ENCODE peak calls at places on chromosomes 6 and 20, in five cellular contexts. T, Y, B, Z and M are unnamed samples.

GRCh38 chr6:57177545-57178225 is 5.6 kb downstream of the BAG2 start:
- DNase-seq in B (peak; percentile 65), Y (no peak), T (no peak), Z (peak; percentile 74), M (no peak)

GRCh38 chr6:162181741-162182401 is 545.7 kb downstream of the PRKN start:
- DNase-seq in Z (peak; percentile 13), Y (no peak), B (no peak), T (no peak), M (no peak)

GRCh38 chr6:148307400-148307799 is 35.2 kb upstream of the SASH1 start:
- DNase-seq in T (no peak), Y (no peak), Z (no peak), B (no peak), M (no peak)

GRCh38 chr20:38395165-38395564 is 40.0 kb downstream of the SNHG17 start:
- DNase-seq in B (no peak), Y (no peak), Z (peak; percentile 34), T (no peak), M (no peak)

GRCh38 chr6:161273752-161274487 is at the start of gene AGPAT4:
- DNase-seq in T (peak; percentile 92), Y (peak; percentile 70), Z (peak; percentile 98), B (peak; percentile 59), M (no peak)

GRCh38 chr6:9539231-9539755 is 875.6 kb downstream of the TFAP2A start:
- DNase-seq in B (no peak), Z (no peak), Y (no peak), T (no peak), M (no peak)

GRCh38 chr20:47397652-47398301 is 41.3 kb upstream of the ZMYND8 start:
- DNase-seq in Y (no peak), Z (no peak), B (no peak), T (no peak), M (no peak)

GRCh38 chr6:90502866-90503407 is 83.9 kb downstream of the MAP3K7 start:
- DNase-seq in T (peak; percentile 4), Z (peak; percentile 11), B (no peak), Y (no peak), M (no peak)

GRCh38 chr6:51529240-51529639 is 558.2 kb downstream of the PKHD1 start:
- DNase-seq in T (no peak), B (no peak), Z (no peak), Y (no peak), M (no peak)

GRCh38 chr6:157741889-157742615 is 81.0 kb upstream of the SNX9 start:
- DNase-seq in T (no peak), B (peak; percentile 67), Y (no peak), Z (peak; percentile 22), M (no peak)

GRCh38 chr20:346640-347316 is at the start of gene NRSN2:
- DNase-seq in Y (no peak), T (no peak), Z (peak; percentile 66), B (peak; percentile 67), M (no peak)

GRCh38 chr20:4925842-4926530 is 75.3 kb downstream of the SLC23A2 start:
- DNase-seq in B (peak; percentile 70), Y (no peak), T (no peak), Z (peak; percentile 83), M (no peak)

GRCh38 chr6:138161434-138162103 is at the start of gene ARFGEF3:
- DNase-seq in B (peak; percentile 64), T (no peak), Z (no peak), Y (peak; percentile 66), M (no peak)

GRCh38 chr6:15876406-15876805 is 213.6 kb upstream of the DTNBP1 start:
- DNase-seq in Z (peak; percentile 44), T (no peak), Y (no peak), B (no peak), M (no peak)

GRCh38 chr6:41966961-41967311 is 25.3 kb upstream of the CCND3 start:
- DNase-seq in Z (peak; percentile 84), T (peak; percentile 80), Y (no peak), B (no peak), M (no peak)

GRCh38 chr6:38176797-38177751 is 357.5 kb downstream of the ZFAND3 start:
- DNase-seq in Z (no peak), B (no peak), T (no peak), Y (no peak), M (no peak)

GRCh38 chr6:88166901-88167624 is 916 bp upstream of the CNR1 start:
- DNase-seq in T (no peak), B (no peak), Y (no peak), Z (no peak), M (no peak)

GRCh38 chr6:1872649-1873131 is 263.0 kb downstream of the FOXC1 start:
- DNase-seq in B (no peak), Z (peak; percentile 82), Y (no peak), T (no peak), M (no peak)

GRCh38 chr6:44603044-44603686 is 215.7 kb downstream of the CDC5L start:
- DNase-seq in Y (no peak), T (no peak), Z (no peak), B (no peak), M (no peak)

GRCh38 chr6:26544473-26544872 is 6.3 kb downstream of the HMGN4 start:
- DNase-seq in Z (no peak), Y (no peak), T (no peak), B (no peak), M (no peak)

GRCh38 chr6:151021878-151022277 is 156.4 kb downstream of the MTHFD1L start:
- DNase-seq in Y (no peak), T (no peak), Z (no peak), B (no peak), M (no peak)

GRCh38 chr20:23145281-23145700 is 59.2 kb upstream of the CD93 start:
- DNase-seq in Y (peak; percentile 37), T (no peak), B (peak; percentile 89), Z (peak; percentile 80), M (no peak)

GRCh38 chr20:14561733-14562132 is 224.3 kb upstream of the FLRT3 start:
- DNase-seq in T (no peak), Y (no peak), Z (peak; percentile 33), B (no peak), M (no peak)
- TF ChIP-seq CTCF in T (no peak), Y (peak; percentile 18), Z (peak; percentile 3), B (no peak), M (no peak)

GRCh38 chr6:111027219-111027618 is 45.4 kb downstream of the RPF2 start:
- DNase-seq in Y (no peak), Z (no peak), B (no peak), T (no peak), M (no peak)
- TF ChIP-seq CTCF in Y (peak; percentile 21), Z (no peak), B (peak; percentile 6), T (no peak), M (peak; percentile 41)

GRCh38 chr6:165222315-165223025 is 86.9 kb downstream of the C6orf118 start:
- DNase-seq in Z (no peak), B (no peak), Y (no peak), T (no peak), M (no peak)

GRCh38 chr6:165219629-165220028 is 89.8 kb downstream of the C6orf118 start:
- DNase-seq in B (no peak), T (no peak), Z (peak; percentile 1), Y (no peak), M (no peak)

GRCh38 chr6:165227644-165228329 is 81.6 kb downstream of the C6orf118 start:
- DNase-seq in Y (no peak), T (no peak), B (no peak), Z (peak; percentile 57), M (no peak)

GRCh38 chr6:165220030-165220429 is 89.4 kb downstream of the C6orf118 start:
- DNase-seq in B (no peak), Z (no peak), Y (no peak), T (no peak), M (no peak)

DNA sequence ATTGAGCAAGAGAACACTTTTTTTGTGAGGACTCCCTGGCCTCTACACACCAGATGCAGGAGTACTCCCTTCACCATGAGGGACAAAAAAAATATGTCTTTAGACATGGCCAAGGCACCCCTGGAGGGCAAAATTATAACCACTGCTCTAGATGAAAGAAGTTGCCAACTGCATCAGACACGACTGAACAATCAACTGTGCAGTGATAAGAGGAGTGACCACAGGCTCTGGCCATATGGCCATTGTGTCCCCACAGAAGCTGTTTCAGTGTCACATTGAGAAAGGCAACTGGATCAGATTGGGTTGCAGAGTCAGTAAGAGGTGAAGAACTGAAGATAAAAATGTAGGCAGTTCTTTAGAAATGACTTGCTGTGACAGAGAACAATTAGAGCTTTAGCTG is 85.7 kb downstream of the C6orf118 start:
- DNase-seq in Y (no peak), Z (no peak), T (no peak), B (no peak), M (no peak)
- TF ChIP-seq CTCF in Y (no peak), Z (no peak), T (no peak), B (no peak), M (no peak)

GRCh38 chr20:7361321-7361720 is 578.9 kb downstream of the HAO1 start:
- DNase-seq in T (no peak), Y (no peak), Z (no peak), B (no peak), M (no peak)

GRCh38 chr20:7366189-7366588 is 574.1 kb downstream of the HAO1 start:
- DNase-seq in Y (no peak), B (no peak), Z (no peak), T (no peak), M (no peak)

GRCh38 chr20:7358670-7359069 is 581.6 kb downstream of the HAO1 start:
- DNase-seq in Y (no peak), B (no peak), T (no peak), Z (no peak), M (no peak)

GRCh38 chr20:7359739-7360138 is 580.5 kb downstream of the HAO1 start:
- DNase-seq in Z (no peak), Y (no peak), B (no peak), T (no peak), M (no peak)

GRCh38 chr20:7362601-7363000 is 577.7 kb downstream of the HAO1 start:
- DNase-seq in Z (no peak), T (no peak), Y (no peak), B (no peak), M (no peak)
- TF ChIP-seq CTCF in Z (no peak), T (no peak), Y (no peak), B (no peak), M (no peak)

DNA sequence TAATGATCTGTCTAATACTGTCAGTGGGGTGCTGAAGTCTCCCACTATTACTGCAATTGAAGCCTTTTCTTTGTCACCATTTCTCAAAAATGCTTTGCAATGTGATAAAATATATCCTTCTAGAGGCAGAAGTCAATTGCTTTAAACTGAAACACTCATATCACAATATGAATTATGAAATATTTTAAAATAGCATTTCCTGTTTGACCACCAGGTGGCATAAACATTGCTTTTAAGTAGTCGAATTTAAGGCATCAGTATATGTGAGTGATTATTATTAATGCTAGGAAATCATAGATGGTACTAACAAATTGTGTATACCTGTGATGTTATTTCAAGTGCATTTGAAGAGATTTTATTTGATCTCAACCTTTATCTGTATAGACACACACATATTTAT is 87.5 kb downstream of the MEI4 start:
- DNase-seq in Y (no peak), T (peak; percentile 19), Z (peak; percentile 46), B (no peak), M (no peak)
- TF ChIP-seq CTCF in Y (peak; percentile 61), T (peak; percentile 45), Z (peak; percentile 37), B (no peak), M (peak; percentile 87)